ENCODE peak calls at places on chromosomes 16 and 17, in seven cellular contexts. E is GM23338, U is OCI-LY7, Y is SK-N-SH, Z is PC-3, F is MM.1S, I is hepatocyte. D is an unnamed sample.

GRCh38 chr16:1929578-1930337 is 11.5 kb upstream of the HS3ST6 start:
- DNase-seq in Y (peak), I (peak), E (peak), Z (peak), F (peak), U (peak), D (peak)

GRCh38 chr17:55266051-55266957 is 1.5 kb downstream of the HLF start:
- DNase-seq in Y (peak), E (peak), F (no peak), U (no peak), Z (no peak), I (no peak), D (peak)

GRCh38 chr17:40180694-40181093 is 3.4 kb downstream of the RAPGEFL1 start:
- DNase-seq in Y (no peak), F (no peak), U (no peak), E (no peak), Z (no peak), I (no peak), D (no peak)

GRCh38 chr16:47787695-47788094 is 326.6 kb downstream of the PHKB start:
- DNase-seq in U (no peak), F (no peak), Z (peak), E (peak), I (no peak), Y (no peak), D (peak)

GRCh38 chr16:58511933-58512815 is 3.1 kb upstream of the SETD6 start:
- DNase-seq in Z (peak), I (peak), E (peak), U (peak), F (peak), Y (peak), D (peak)

GRCh38 chr16:27748868-27749546 is 199.1 kb downstream of the KATNIP start:
- DNase-seq in Z (peak), Y (no peak), E (peak), U (peak), I (peak), F (peak), D (peak)

GRCh38 chr16:47358816-47359215 is 102.0 kb downstream of the ITFG1 start:
- DNase-seq in F (no peak), E (no peak), I (no peak), Z (peak), U (no peak), Y (no peak), D (no peak)

GRCh38 chr17:7862692-7863437 is 5.1 kb downstream of the CYB5D1 start:
- DNase-seq in U (peak), F (no peak), Y (peak), E (peak), I (peak), Z (peak), D (peak)

GRCh38 chr16:85171809-85172464 is 59.7 kb upstream of the CIBAR2 start:
- DNase-seq in F (no peak), U (no peak), E (no peak), Y (peak), Z (peak), I (no peak), D (no peak)

GRCh38 chr16:85738878-85739715 is 11.8 kb downstream of the C16orf74 start:
- DNase-seq in I (no peak), E (no peak), F (no peak), Y (peak), Z (no peak), U (no peak), D (no peak)

GRCh38 chr17:2615882-2616281 is 22.4 kb downstream of the PAFAH1B1 start:
- DNase-seq in Y (no peak), Z (no peak), F (no peak), I (no peak), U (no peak), E (no peak), D (no peak)

GRCh38 chr16:11112723-11113348 is 143.2 kb downstream of the SOCS1 start:
- DNase-seq in I (no peak), Z (no peak), Y (no peak), U (no peak), F (no peak), E (no peak), D (no peak)

GRCh38 chr17:61072648-61073047 is 327.0 kb upstream of the TBX2 start:
- DNase-seq in E (peak), I (no peak), Z (no peak), U (no peak), F (no peak), Y (no peak), D (no peak)

GRCh38 chr16:81369888-81370504 is 55.2 kb downstream of the GAN start:
- DNase-seq in I (no peak), Y (no peak), F (peak), Z (no peak), U (no peak), E (no peak), D (no peak)

GRCh38 chr16:72270531-72270930 is 98.6 kb upstream of the PMFBP1 start:
- DNase-seq in E (no peak), Y (no peak), U (no peak), I (peak), Z (no peak), F (no peak), D (no peak)

GRCh38 chr16:31107465-31107867 is 720 bp upstream of the BCKDK start:
- DNase-seq in U (peak), I (peak), F (peak), E (no peak), Y (no peak), Z (no peak), D (no peak)

GRCh38 chr17:10737168-10737622 is 7.4 kb upstream of the TMEM220 start:
- DNase-seq in Z (peak), U (no peak), I (peak), Y (peak), E (peak), F (peak), D (peak)

GRCh38 chr16:68823401-68823800 is 19.9 kb upstream of the TANGO6 start:
- DNase-seq in E (peak), U (no peak), I (peak), Z (no peak), Y (no peak), F (no peak), D (peak)

GRCh38 chr17:28744104-28744801 is 442 bp downstream of the TRAF4 start:
- DNase-seq in E (peak), Y (peak), I (peak), U (peak), Z (no peak), F (peak), D (peak)

GRCh38 chr17:51258756-51259573 is 884 bp downstream of the MBTD1 start:
- DNase-seq in U (peak), E (no peak), Z (peak), F (no peak), I (peak), Y (no peak), D (no peak)

GRCh38 chr17:55259684-55260111 is 5.1 kb upstream of the HLF start:
- DNase-seq in U (peak), F (no peak), Z (peak), I (no peak), E (no peak), Y (no peak), D (no peak)

GRCh38 chr17:82241183-82241925 is 12.5 kb downstream of the SLC16A3 start:
- DNase-seq in F (no peak), E (no peak), I (no peak), Z (peak), Y (peak), U (no peak), D (no peak)

GRCh38 chr17:77404812-77405581 is 264.2 kb downstream of the SEC14L1 start:
- DNase-seq in U (peak), Z (peak), I (no peak), F (no peak), Y (no peak), E (no peak), D (no peak)

GRCh38 chr17:41907185-41907556 is 11.6 kb downstream of the ACLY start:
- DNase-seq in I (no peak), E (no peak), F (no peak), U (no peak), Y (no peak), Z (peak), D (no peak)

GRCh38 chr16:65355706-65356105 is 233.8 kb upstream of the CDH11 start:
- DNase-seq in Z (no peak), I (no peak), F (no peak), U (no peak), Y (no peak), E (no peak), D (no peak)

GRCh38 chr16:28218109-28218508 is 6.3 kb upstream of the XPO6 start:
- DNase-seq in I (peak), F (peak), E (peak), U (peak), Z (peak), Y (no peak), D (peak)

GRCh38 chr17:45982791-45983613 is 16.0 kb upstream of the STH start:
- DNase-seq in U (no peak), Y (no peak), F (no peak), I (no peak), Z (no peak), E (no peak), D (no peak)

GRCh38 chr16:76035689-76036088 is 241.5 kb upstream of the CNTNAP4 start:
- DNase-seq in E (peak), Y (no peak), I (no peak), F (no peak), Z (peak), U (peak), D (peak)
- TF ChIP-seq EZH2phosphoT487 in E (no peak), Y (no peak), I (no peak), F (no peak), Z (no peak), U (no peak), D (no peak)

DNA sequence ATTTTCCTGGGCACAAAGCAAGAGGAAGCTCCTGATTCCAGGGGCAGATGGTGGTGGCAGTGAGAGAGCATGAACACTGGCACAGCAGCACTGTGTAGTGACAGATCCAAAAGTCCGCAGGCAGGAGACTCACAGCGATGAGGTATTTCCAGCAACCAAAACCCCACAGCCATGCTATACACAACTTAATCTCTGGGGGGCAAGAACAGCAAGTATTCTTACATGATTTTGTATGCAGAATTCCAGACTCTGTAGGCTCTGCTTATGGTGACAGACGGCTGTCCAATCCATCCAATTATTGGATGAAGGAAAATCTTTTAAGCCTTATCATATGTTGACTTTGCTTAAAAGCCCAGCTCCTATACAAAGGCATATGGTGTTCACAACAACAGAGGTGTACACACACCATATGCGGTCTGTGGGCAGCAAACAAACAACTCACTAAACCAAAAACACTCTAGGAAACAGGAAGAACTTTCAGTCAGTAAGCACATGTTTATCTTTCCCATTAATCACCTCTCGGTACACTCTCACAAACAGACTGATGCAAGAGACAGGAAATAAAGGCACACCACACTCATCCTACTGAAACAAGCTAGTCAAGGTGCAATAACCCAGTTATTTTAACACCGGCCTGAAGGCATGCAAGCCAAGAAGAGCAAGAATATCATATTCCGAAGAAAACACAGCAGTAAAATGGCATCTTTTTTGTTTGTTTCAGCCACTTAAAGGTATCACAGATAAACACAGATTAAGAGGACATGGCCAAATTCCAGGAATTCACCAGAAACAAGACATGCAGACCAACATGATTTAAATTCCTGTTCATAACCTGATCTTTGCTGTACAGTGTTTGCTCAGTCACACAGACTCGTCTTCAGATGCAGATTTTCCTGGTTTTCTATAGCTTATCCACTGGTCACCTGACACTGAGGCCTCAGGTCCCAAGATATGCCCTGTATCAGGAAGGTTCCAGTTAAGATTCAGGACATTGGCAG is 47.8 kb downstream of the ERN1 start:
- DNase-seq in F (peak), E (no peak), U (peak), Y (peak), Z (peak), I (peak), D (no peak)
- TF ChIP-seq CTCF in F (no peak), E (no peak), U (peak), Y (peak), Z (peak), I (peak), D (no peak)

DNA sequence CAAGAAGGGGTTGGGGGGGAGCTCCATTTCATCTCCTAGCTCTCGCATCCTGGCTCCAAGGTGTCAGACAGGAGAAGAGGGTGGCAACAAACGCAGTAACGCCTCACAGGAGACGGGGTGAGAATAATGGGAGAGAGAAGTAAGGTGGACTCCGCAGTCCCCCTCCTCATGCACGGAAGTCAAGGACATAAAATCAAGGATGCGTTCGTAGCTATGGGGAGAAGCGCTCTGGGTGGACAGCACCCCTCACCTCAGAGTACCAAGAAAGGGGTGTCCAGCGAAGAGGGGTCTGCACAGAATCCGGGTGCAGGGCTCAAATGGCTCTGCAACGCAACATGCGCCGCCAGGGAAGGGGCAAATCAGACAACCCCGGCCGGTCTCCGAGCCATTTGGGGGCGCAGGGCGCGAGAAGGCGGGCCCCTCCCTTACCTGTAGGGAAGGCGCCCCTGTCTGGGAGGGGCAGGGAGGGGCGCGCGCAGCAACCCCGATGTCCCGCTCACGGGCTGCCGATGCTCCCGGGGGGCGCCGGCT is 551 bp downstream of the HDAC5 start:
- DNase-seq in U (peak), E (peak), F (no peak), I (no peak), Z (no peak), Y (no peak), D (no peak)
- H3K4me3 ChIP-seq in U (peak), E (peak), F (peak), I (peak), Z (peak), Y (peak), D (peak)

DNA sequence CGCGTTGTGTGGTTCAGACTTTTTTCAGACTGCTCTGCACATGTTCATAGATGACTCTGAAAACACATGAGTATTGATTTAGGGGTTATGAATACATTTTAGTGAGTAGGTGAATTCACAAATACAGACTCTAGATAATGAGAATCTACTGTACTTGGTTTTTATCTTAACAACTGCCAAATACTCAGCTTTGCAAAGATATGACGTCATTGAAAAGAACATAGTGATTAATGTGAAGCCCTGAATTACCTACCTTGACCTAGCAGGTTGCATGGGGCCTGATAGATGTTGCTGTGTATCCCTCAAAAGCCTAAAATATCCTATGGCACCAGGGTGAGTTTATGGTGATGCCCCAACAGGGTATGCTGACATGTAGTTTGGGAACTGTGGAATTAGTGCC is 98.0 kb downstream of the SHISA9 start:
- DNase-seq in E (no peak), U (no peak), I (no peak), F (no peak), Y (no peak), Z (no peak), D (no peak)
- TF ChIP-seq EZH2phosphoT487 in E (no peak), U (no peak), I (no peak), F (no peak), Y (no peak), Z (no peak), D (no peak)

GRCh38 chr16:17419266-17419665 is 51.5 kb downstream of the XYLT1 start:
- DNase-seq in U (no peak), Z (no peak), E (no peak), Y (no peak), I (no peak), F (no peak), D (no peak)

GRCh38 chr16:17414916-17415315 is 55.8 kb downstream of the XYLT1 start:
- DNase-seq in Z (no peak), Y (no peak), E (no peak), F (no peak), U (no peak), I (no peak), D (no peak)

GRCh38 chr16:17417740-17418139 is 53.0 kb downstream of the XYLT1 start:
- DNase-seq in U (no peak), Y (no peak), I (no peak), E (no peak), Z (no peak), F (no peak), D (no peak)

GRCh38 chr16:17414421-17414820 is 56.3 kb downstream of the XYLT1 start:
- DNase-seq in E (no peak), Z (no peak), U (peak), Y (no peak), I (no peak), F (no peak), D (no peak)

DNA sequence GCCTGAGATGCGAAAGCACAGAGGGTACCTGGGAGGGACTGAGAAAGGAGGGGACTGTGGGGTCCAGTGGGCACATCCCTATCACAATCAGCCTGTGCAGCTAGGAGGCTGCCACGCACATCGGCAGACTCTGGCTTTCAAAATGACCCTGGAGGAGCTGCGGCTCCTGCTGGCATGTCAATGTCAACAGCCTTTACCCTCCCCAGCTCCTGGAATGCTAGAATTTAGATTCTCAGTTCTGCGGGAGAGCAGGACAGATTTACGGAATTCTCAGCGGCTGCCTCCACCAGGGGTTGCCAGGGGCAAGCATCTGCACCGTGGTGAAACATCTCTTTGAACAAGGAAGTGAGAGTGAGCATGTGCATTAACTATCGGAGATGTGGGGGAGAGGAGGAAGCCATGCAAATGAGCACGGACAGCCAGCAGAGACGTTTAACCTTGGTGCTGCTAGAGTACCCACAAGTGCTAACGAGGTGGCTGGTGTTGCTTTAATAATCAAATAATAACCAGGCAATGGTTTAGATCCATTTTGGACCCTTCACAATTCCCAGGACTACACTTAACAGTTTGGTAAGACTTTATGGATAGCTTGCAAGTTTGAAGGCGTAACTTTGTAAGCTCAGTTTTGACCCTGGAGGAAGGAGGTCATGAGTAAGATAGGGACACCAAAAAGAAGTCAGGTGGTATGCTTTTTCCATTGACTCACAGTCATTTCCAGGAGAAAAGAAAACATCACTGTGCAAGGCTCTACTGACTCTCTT is 54.1 kb downstream of the XYLT1 start:
- DNase-seq in Z (no peak), U (peak), I (peak), Y (peak), E (peak), F (peak), D (no peak)
- TF ChIP-seq CTCF in Z (no peak), U (peak), I (peak), Y (no peak), E (no peak), F (peak), D (no peak)